ENCODE peak calls at places on chromosomes 2 and 18, in nine cellular contexts. R is stimulated activated CD4-positive, alpha-beta T cell treated with anti-CD3 and anti-CD28 coated beads, Interleukin-1b, Interleukin-23, amount 100 ng/mL, for 24 hours; K is right cardiac atrium; P is T follicular helper cell; B is GM23338; I is ELR; U is keratinocyte; A is stimulated activated CD8-positive, alpha-beta memory T cell treated with anti-CD3 and anti-CD28 coated beads, Interleukin-7, amount 100 ng/mL, for 1 hour; J is heart right ventricle. Z is an unnamed sample.

GRCh38 chr2:208352644-208353567 is 53.7 kb upstream of the PTH2R start:
- DNase-seq in R (no peak), K (no peak), A (no peak), U (no peak), P (no peak), J (no peak), B (no peak), I (no peak), Z (no peak)

GRCh38 chr2:121595012-121595891 is 54.0 kb downstream of the CLASP1 start:
- DNase-seq in A (no peak), J (no peak), I (no peak), U (no peak), R (no peak), P (no peak), K (no peak), B (no peak), Z (no peak)

GRCh38 chr18:75041586-75041985 is 167.4 kb downstream of the PTGR3 start:
- DNase-seq in K (no peak), J (no peak), U (no peak), B (peak), P (no peak), A (no peak), R (no peak), I (peak), Z (peak)

GRCh38 chr2:136384541-136385303 is 266.8 kb upstream of the CXCR4 start:
- DNase-seq in K (no peak), U (no peak), R (no peak), I (peak), B (peak), J (no peak), A (peak), P (peak), Z (peak)

GRCh38 chr2:30113617-30114293 is 33.1 kb upstream of the YPEL5 start:
- DNase-seq in K (no peak), U (no peak), J (no peak), B (no peak), R (no peak), I (peak), P (no peak), A (no peak), Z (no peak)

GRCh38 chr2:238286987-238287386 is 1.4 kb downstream of the PER2 start:
- DNase-seq in B (no peak), R (no peak), K (no peak), U (no peak), I (no peak), P (no peak), J (no peak), A (no peak), Z (no peak)

GRCh38 chr18:58484989-58485962 is 143.6 kb downstream of the ALPK2 start:
- DNase-seq in J (peak), U (no peak), K (no peak), P (no peak), R (no peak), A (no peak), I (no peak), B (peak), Z (peak)

GRCh38 chr2:185628985-185629384 is 109.6 kb upstream of the FSIP2 start:
- DNase-seq in B (peak), I (peak), R (peak), P (no peak), J (no peak), A (no peak), U (no peak), K (peak), Z (peak)

GRCh38 chr2:62010632-62011276 is 105.3 kb downstream of the COMMD1 start:
- DNase-seq in A (no peak), P (no peak), B (no peak), I (no peak), U (no peak), J (no peak), K (no peak), R (no peak), Z (no peak)

GRCh38 chr2:230944123-230944653 is 19.1 kb upstream of the GPR55 start:
- DNase-seq in K (no peak), R (no peak), P (no peak), B (no peak), J (no peak), I (no peak), A (no peak), U (no peak), Z (no peak)

GRCh38 chr2:176099737-176100546 is at the start of gene HOXD12:
- DNase-seq in B (no peak), J (no peak), A (no peak), P (no peak), U (no peak), I (no peak), R (no peak), K (no peak), Z (no peak)

GRCh38 chr2:178025551-178026185 is 46.9 kb downstream of the PDE11A start:
- DNase-seq in A (no peak), J (no peak), B (no peak), I (no peak), P (no peak), U (no peak), K (no peak), R (no peak), Z (no peak)

GRCh38 chr2:207503234-207503633 is 26.5 kb upstream of the CREB1 start:
- DNase-seq in J (peak), R (no peak), B (no peak), A (no peak), P (no peak), K (peak), I (no peak), U (no peak), Z (peak)

GRCh38 chr2:71702971-71703898 is 249.9 kb downstream of the DYSF start:
- DNase-seq in J (no peak), A (no peak), R (no peak), P (no peak), B (no peak), U (no peak), I (no peak), K (no peak), Z (no peak)

GRCh38 chr2:229686122-229686919 is 28.0 kb downstream of the DNER start:
- DNase-seq in R (no peak), K (no peak), U (no peak), J (no peak), P (no peak), I (no peak), B (no peak), A (no peak), Z (peak)

GRCh38 chr2:240326246-240326645 is 109.2 kb upstream of the GPC1 start:
- DNase-seq in K (no peak), I (peak), B (no peak), P (no peak), U (no peak), J (no peak), A (no peak), R (no peak), Z (peak)

GRCh38 chr2:238895901-238896600 is 48.2 kb downstream of the TWIST2 start:
- DNase-seq in I (peak), J (peak), U (no peak), P (no peak), K (peak), A (no peak), B (peak), R (no peak), Z (no peak)

GRCh38 chr18:13005289-13005688 is 14.1 kb downstream of the CEP192 start:
- DNase-seq in U (no peak), K (no peak), J (no peak), R (no peak), A (no peak), P (no peak), I (no peak), B (no peak), Z (no peak)

GRCh38 chr2:168192839-168193616 is 54.4 kb downstream of the STK39 start:
- DNase-seq in P (peak), U (no peak), A (no peak), K (no peak), B (peak), R (no peak), J (no peak), I (peak), Z (no peak)

GRCh38 chr2:200795044-200795443 is 16.7 kb upstream of the BZW1 start:
- DNase-seq in J (no peak), P (no peak), U (no peak), A (no peak), I (no peak), B (peak), K (peak), R (no peak), Z (no peak)

GRCh38 chr2:34474646-34475045 is 875.5 kb upstream of the FAM98A start:
- DNase-seq in B (no peak), A (no peak), J (no peak), K (no peak), I (no peak), P (no peak), R (no peak), U (no peak), Z (no peak)

GRCh38 chr2:148957023-148957422 is 81.5 kb upstream of the LYPD6B start:
- DNase-seq in U (no peak), K (no peak), I (no peak), R (no peak), J (no peak), P (no peak), A (no peak), B (no peak), Z (no peak)

GRCh38 chr18:54671291-54671881 is 80.3 kb downstream of the DYNAP start:
- DNase-seq in R (no peak), P (no peak), U (no peak), J (no peak), K (no peak), B (peak), I (peak), A (no peak), Z (peak)

GRCh38 chr2:193584001-193584400 is 1389.3 kb upstream of the TMEFF2 start:
- DNase-seq in B (peak), R (no peak), U (no peak), J (no peak), K (no peak), I (peak), P (no peak), A (no peak), Z (peak)

GRCh38 chr2:43515807-43516497 is 79.9 kb downstream of the THADA start:
- DNase-seq in P (no peak), R (no peak), A (no peak), B (no peak), K (no peak), I (no peak), U (no peak), J (no peak), Z (peak)

GRCh38 chr18:61851279-61851678 is 41.5 kb downstream of the RNF152 start:
- DNase-seq in P (no peak), A (no peak), K (no peak), B (no peak), I (no peak), R (no peak), J (no peak), U (no peak), Z (no peak)

GRCh38 chr2:212843409-212844199 is 305.0 kb upstream of the ERBB4 start:
- DNase-seq in I (peak), B (no peak), A (no peak), R (no peak), U (peak), J (no peak), K (no peak), P (no peak), Z (no peak)

GRCh38 chr2:219246559-219246958 is 1.3 kb downstream of the STK16 start:
- DNase-seq in A (no peak), U (no peak), P (no peak), K (no peak), J (no peak), B (no peak), I (no peak), R (no peak), Z (no peak)

GRCh38 chr2:95575857-95576256 is 15.9 kb upstream of the TRIM43 start:
- DNase-seq in I (no peak), P (no peak), R (no peak), J (no peak), U (no peak), A (no peak), K (no peak), B (no peak), Z (no peak)

GRCh38 chr2:86622878-86623548 is 652 bp downstream of the RNF103 start:
- DNase-seq in J (peak), I (peak), B (peak), P (peak), U (no peak), K (peak), R (peak), A (no peak), Z (peak)

GRCh38 chr2:124874226-124874625 is 849.1 kb downstream of the CNTNAP5 start:
- DNase-seq in P (no peak), U (no peak), I (no peak), A (no peak), B (no peak), K (no peak), R (no peak), J (no peak), Z (no peak)

GRCh38 chr2:100877555-100877954 is 57.6 kb downstream of the NPAS2 start:
- DNase-seq in R (no peak), K (no peak), J (no peak), I (peak), B (no peak), A (no peak), P (no peak), U (no peak), Z (no peak)

GRCh38 chr18:56712761-56713160 is 61.6 kb downstream of the WDR7 start:
- DNase-seq in J (no peak), B (no peak), K (no peak), A (no peak), P (no peak), I (no peak), R (no peak), U (no peak), Z (no peak)

GRCh38 chr18:50662177-50662576 is 102.3 kb downstream of the MAPK4 start:
- DNase-seq in U (no peak), K (no peak), P (no peak), B (peak), J (no peak), A (no peak), R (no peak), I (peak), Z (peak)

GRCh38 chr2:23565374-23565773 is 180.4 kb downstream of the KLHL29 start:
- DNase-seq in U (no peak), R (no peak), P (no peak), I (no peak), A (no peak), B (no peak), K (peak), J (no peak), Z (no peak)

GRCh38 chr18:23761941-23762340 is 72.7 kb downstream of the LAMA3 start:
- DNase-seq in R (no peak), U (no peak), B (no peak), A (no peak), K (no peak), I (no peak), J (no peak), P (no peak), Z (no peak)